ENCODE peak calls at places on chromosomes 11 and 22, in ten cellular contexts. F is H1, I is AG04450, M is nephron progenitor cell, A is coronary artery, O is fibroblast of the aortic adventitia, X is MM.1S, K is AML-193, W is lung, Q is NCI-H2081. Y is an unnamed sample.
A peak's percentile ranks its signal among the peaks of the same experiment; 100 is the strongest.

GRCh38 chr22:41742918-41743317 is 43.6 kb downstream of the MEI1 start:
- DNase-seq in I (no peak), M (no peak), Q (no peak), X (no peak), O (no peak), W (no peak), K (no peak), A (no peak), F (no peak), Y (no peak)

GRCh38 chr11:129814244-129814992 is 1.2 kb upstream of the TMEM45B start:
- DNase-seq in K (no peak), A (no peak), F (no peak), W (no peak), X (no peak), O (no peak), M (no peak), Q (no peak), I (no peak), Y (no peak)

GRCh38 chr11:35980646-35981402 is 37.0 kb downstream of the LDLRAD3 start:
- DNase-seq in I (no peak), M (no peak), X (no peak), A (peak; percentile 76), O (no peak), W (no peak), Q (no peak), F (no peak), K (no peak), Y (no peak)

GRCh38 chr11:13036235-13036634 is 27.1 kb downstream of the RASSF10 start:
- DNase-seq in X (no peak), M (no peak), O (no peak), I (no peak), W (no peak), Q (no peak), K (no peak), F (no peak), A (no peak), Y (no peak)

GRCh38 chr11:72724851-72725730 is 27.1 kb downstream of the ARAP1 start:
- DNase-seq in Q (peak; percentile 66), O (peak; percentile 90), K (peak; percentile 71), M (peak; percentile 82), A (no peak), I (peak; percentile 65), X (peak; percentile 65), F (no peak), W (peak; percentile 73), Y (peak; percentile 73)

GRCh38 chr11:35180311-35181233 is 41.6 kb downstream of the CD44 start:
- DNase-seq in A (no peak), K (no peak), M (no peak), W (no peak), Q (no peak), O (peak; percentile 58), I (no peak), X (no peak), F (no peak), Y (no peak)

GRCh38 chr11:95925011-95925410 is 1.1 kb upstream of the MTMR2 start:
- DNase-seq in I (no peak), W (no peak), F (no peak), X (peak; percentile 12), O (peak; percentile 53), A (no peak), K (no peak), M (no peak), Q (no peak), Y (no peak)

GRCh38 chr11:9827700-9828099 is 163.8 kb downstream of the SWAP70 start:
- DNase-seq in W (no peak), X (no peak), I (no peak), F (no peak), K (no peak), O (peak; percentile 18), A (no peak), Q (no peak), M (no peak), Y (no peak)

GRCh38 chr11:117220568-117220967 is 11.3 kb downstream of the PCSK7 start:
- DNase-seq in A (peak; percentile 94), F (no peak), M (no peak), I (no peak), O (no peak), K (no peak), W (no peak), X (no peak), Q (no peak), Y (no peak)

GRCh38 chr11:75733346-75734107 is 15.9 kb downstream of the MOGAT2 start:
- DNase-seq in F (no peak), Q (no peak), I (no peak), M (peak; percentile 28), A (no peak), O (peak; percentile 34), W (no peak), X (no peak), K (no peak), Y (no peak)

GRCh38 chr11:13008625-13009475 is at the start of gene RASSF10:
- DNase-seq in A (no peak), M (peak; percentile 89), F (peak; percentile 77), W (peak; percentile 90), I (no peak), K (no peak), X (peak; percentile 68), Q (peak; percentile 55), O (no peak), Y (peak; percentile 70)

GRCh38 chr11:12552677-12553076 is 121.5 kb upstream of the TEAD1 start:
- DNase-seq in K (no peak), Q (no peak), X (no peak), I (peak; percentile 75), W (no peak), A (no peak), M (no peak), O (peak; percentile 99), F (no peak), Y (no peak)

GRCh38 chr22:49664371-49664881 is 163.2 kb downstream of the BRD1 start:
- DNase-seq in Q (no peak), W (no peak), F (no peak), O (no peak), I (no peak), M (no peak), A (peak; percentile 33), K (no peak), X (no peak), Y (no peak)